ENCODE peak calls at places on chromosomes 5 and 9, in ten cellular contexts. O is nephron progenitor cell; N is endothelial cell; C is HEK293T; D is NCI-H82; I is neuronal stem cell; Q is CD8-positive, alpha-beta T cell; S is fibroblast of lung; H is occipital lobe; T is T-helper 22 cell. B is an unnamed sample.

GRCh38 chr5:9479981-9480380 is 65.9 kb downstream of the SEMA5A start:
- DNase-seq in I (no peak), T (no peak), C (no peak), D (no peak), N (no peak), H (no peak), S (no peak), Q (no peak), O (no peak), B (no peak)

GRCh38 chr5:125140855-125141254 is 394.4 kb upstream of the ZNF608 start:
- DNase-seq in C (no peak), N (no peak), I (no peak), T (no peak), O (no peak), S (peak), D (peak), H (no peak), Q (no peak), B (no peak)

GRCh38 chr5:96331210-96331609 is 101.8 kb downstream of the PCSK1 start:
- DNase-seq in C (no peak), N (no peak), S (peak), H (no peak), O (no peak), T (no peak), I (no peak), Q (no peak), D (no peak), B (no peak)

GRCh38 chr9:81610739-81611107 is 78.6 kb downstream of the TLE1 start:
- DNase-seq in T (no peak), N (no peak), D (no peak), S (no peak), I (no peak), O (no peak), H (no peak), Q (no peak), C (no peak), B (no peak)

GRCh38 chr5:62783374-62784057 is 204.9 kb downstream of the LRRC70 start:
- DNase-seq in N (no peak), D (no peak), S (no peak), I (no peak), O (no peak), Q (no peak), C (no peak), T (no peak), H (no peak), B (no peak)

GRCh38 chr5:88480766-88481499 is 212.3 kb upstream of the TMEM161B start:
- DNase-seq in T (no peak), S (no peak), N (no peak), O (no peak), Q (no peak), D (peak), H (no peak), C (no peak), I (no peak), B (no peak)

GRCh38 chr5:17252543-17252942 is 35.1 kb downstream of the BASP1 start:
- DNase-seq in C (no peak), I (no peak), D (no peak), H (no peak), O (no peak), T (no peak), Q (no peak), S (no peak), N (no peak), B (no peak)

GRCh38 chr9:87725900-87726709 is at the start of gene CTSL:
- DNase-seq in H (peak), D (peak), Q (peak), T (peak), O (peak), I (peak), C (peak), N (peak), S (peak), B (peak)

GRCh38 chr9:137639303-137640051 is 20.7 kb downstream of the EHMT1 start:
- DNase-seq in T (no peak), H (no peak), N (no peak), I (no peak), S (peak), D (no peak), O (no peak), Q (no peak), C (no peak), B (no peak)

GRCh38 chr5:180718810-180719453 is 20.9 kb downstream of the OR2Y1 start:
- DNase-seq in T (no peak), N (peak), C (peak), O (peak), D (peak), S (peak), I (peak), H (no peak), Q (peak), B (peak)

GRCh38 chr9:11340656-11341055 is 727.9 kb upstream of the PTPRD start:
- DNase-seq in D (no peak), H (no peak), Q (no peak), N (no peak), T (no peak), C (no peak), O (no peak), I (no peak), S (no peak), B (no peak)

GRCh38 chr9:73640971-73641370 is 489.3 kb downstream of the ANXA1 start:
- DNase-seq in O (no peak), S (no peak), C (no peak), D (no peak), T (no peak), N (no peak), H (no peak), I (no peak), Q (no peak), B (no peak)

GRCh38 chr9:15469406-15469805 is 41.4 kb downstream of the PSIP1 start:
- DNase-seq in T (no peak), S (peak), Q (no peak), N (no peak), C (no peak), I (no peak), D (no peak), H (no peak), O (no peak), B (no peak)

GRCh38 chr9:133818444-133818843 is 80.3 kb upstream of the SARDH start:
- DNase-seq in O (no peak), C (no peak), H (no peak), T (no peak), I (no peak), Q (no peak), N (no peak), S (peak), D (peak), B (no peak)

GRCh38 chr5:120405923-120406322 is 58.2 kb upstream of the PRR16 start:
- DNase-seq in C (no peak), O (no peak), I (no peak), H (no peak), Q (no peak), T (no peak), N (no peak), S (peak), D (no peak), B (no peak)

GRCh38 chr9:97853844-97854695 is 1.0 kb downstream of the FOXE1 start:
- DNase-seq in T (peak), S (peak), D (peak), H (no peak), N (peak), I (peak), O (peak), C (peak), Q (peak), B (no peak)

GRCh38 chr9:126643945-126644527 is 30.3 kb downstream of the LMX1B start:
- DNase-seq in N (no peak), H (no peak), C (no peak), O (no peak), S (no peak), D (no peak), Q (no peak), I (no peak), T (no peak), B (no peak)

GRCh38 chr5:172620506-172620905 is 20.6 kb upstream of the NEURL1B start:
- DNase-seq in H (no peak), O (no peak), D (no peak), N (no peak), S (no peak), C (no peak), Q (no peak), T (no peak), I (no peak), B (no peak)

GRCh38 chr9:127714916-127715442 is 484 bp downstream of the PTRH1 start:
- DNase-seq in S (no peak), T (no peak), D (no peak), Q (no peak), N (peak), I (no peak), H (no peak), C (peak), O (peak), B (no peak)

GRCh38 chr9:8558176-8558575 is 758.6 kb upstream of the DMAC1 start:
- DNase-seq in C (no peak), Q (no peak), N (no peak), O (no peak), H (no peak), D (no peak), I (no peak), T (no peak), S (peak), B (no peak)

GRCh38 chr9:24416136-24416535 is 129.6 kb downstream of the IZUMO3 start:
- DNase-seq in Q (no peak), H (no peak), I (no peak), O (no peak), C (no peak), D (no peak), S (no peak), N (no peak), T (no peak), B (no peak)

GRCh38 chr5:149940941-149941644 is 3.5 kb downstream of the PDE6A start:
- DNase-seq in H (no peak), S (no peak), T (no peak), D (peak), C (no peak), O (no peak), Q (no peak), N (no peak), I (no peak), B (no peak)

GRCh38 chr5:84603557-84604185 is 219.0 kb upstream of the EDIL3 start:
- DNase-seq in Q (no peak), D (no peak), T (no peak), O (no peak), I (no peak), C (no peak), N (no peak), S (peak), H (peak), B (no peak)

GRCh38 chr5:125311743-125312142 is 565.3 kb upstream of the ZNF608 start:
- DNase-seq in N (no peak), D (no peak), I (no peak), Q (no peak), H (no peak), C (no peak), T (no peak), S (peak), O (no peak), B (no peak)

GRCh38 chr9:1722404-1722803 is 292.7 kb upstream of the SMARCA2 start:
- DNase-seq in T (no peak), C (no peak), Q (no peak), D (peak), H (no peak), N (no peak), S (no peak), I (no peak), O (no peak), B (peak)

GRCh38 chr5:60066502-60066901 is 173.0 kb upstream of the PDE4D start:
- DNase-seq in O (no peak), D (no peak), Q (no peak), S (peak), N (no peak), I (no peak), T (no peak), C (no peak), H (no peak), B (no peak)

GRCh38 chr5:116543501-116543900 is 31.1 kb downstream of the SEMA6A start:
- DNase-seq in C (no peak), N (no peak), D (no peak), T (no peak), H (no peak), Q (no peak), S (peak), O (no peak), I (no peak), B (no peak)

GRCh38 chr5:126351138-126351537 is 72.1 kb upstream of the GRAMD2B start:
- DNase-seq in H (no peak), Q (no peak), N (no peak), C (no peak), S (peak), T (no peak), I (no peak), D (no peak), O (no peak), B (no peak)

GRCh38 chr9:16422114-16422513 is 448.4 kb downstream of the BNC2 start:
- DNase-seq in C (no peak), H (no peak), I (no peak), Q (no peak), T (no peak), N (no peak), O (no peak), D (no peak), S (no peak), B (no peak)

GRCh38 chr5:89028579-89029272 is 145.7 kb upstream of the MEF2C start:
- DNase-seq in H (no peak), O (no peak), C (no peak), S (no peak), I (no peak), Q (no peak), T (no peak), N (no peak), D (peak), B (no peak)

GRCh38 chr9:126517751-126518261 is 95.9 kb upstream of the LMX1B start:
- DNase-seq in Q (no peak), D (peak), C (no peak), T (no peak), I (no peak), H (no peak), S (no peak), O (no peak), N (no peak), B (no peak)

GRCh38 chr5:112555691-112556090 is 136.6 kb upstream of the EPB41L4A start:
- DNase-seq in S (peak), D (no peak), I (no peak), H (no peak), T (no peak), Q (no peak), O (no peak), C (no peak), N (no peak), B (no peak)

GRCh38 chr9:135463140-135463539 is 16.4 kb upstream of the PPP1R26 start:
- DNase-seq in O (no peak), H (no peak), D (no peak), C (no peak), Q (no peak), S (peak), T (no peak), I (no peak), N (no peak), B (no peak)

GRCh38 chr9:78857371-78858225 is 560.7 kb downstream of the PSAT1 start:
- DNase-seq in C (no peak), I (peak), T (no peak), O (peak), D (no peak), S (no peak), H (no peak), N (no peak), Q (no peak), B (no peak)

GRCh38 chr5:31048282-31048974 is 145.1 kb upstream of the CDH6 start:
- DNase-seq in D (no peak), Q (no peak), T (no peak), I (no peak), N (no peak), S (no peak), O (no peak), C (no peak), H (no peak), B (no peak)

GRCh38 chr9:134294228-134295071 is 31.8 kb upstream of the RXRA start:
- DNase-seq in C (no peak), H (no peak), S (no peak), T (no peak), D (no peak), N (no peak), I (no peak), Q (no peak), O (peak), B (no peak)

GRCh38 chr9:89892053-89892419 is 287.2 kb downstream of the GADD45G start:
- DNase-seq in N (no peak), S (peak), O (no peak), Q (no peak), I (no peak), C (no peak), D (no peak), H (no peak), T (no peak), B (no peak)

GRCh38 chr5:83583859-83584258 is 112.3 kb downstream of the VCAN start:
- DNase-seq in N (no peak), D (no peak), T (no peak), S (peak), Q (no peak), I (no peak), O (no peak), C (no peak), H (no peak), B (no peak)

GRCh38 chr9:110142253-110142652 is 65.7 kb downstream of the C9orf152 start:
- DNase-seq in C (no peak), N (no peak), H (no peak), S (no peak), T (no peak), O (no peak), D (no peak), I (no peak), Q (no peak), B (no peak)

B was measured in iPS DF 19.7.